ENCODE peak calls at places on chromosomes 2 and 18, in ten cellular contexts. G is dorsolateral prefrontal cortex, E is tibial nerve, L is heart left ventricle, Z is upper lobe of right lung, H is Panc1, B is body of pancreas, S is DND-41, Q is endothelial cell of umbilical vein, A is transverse colon. D is an unnamed sample. For H3K27me3, the result is how much of the 10 kb centered on the place peaks cover.

GRCh38 chr2:105237045-105237765 is 4.3 kb upstream of the GPR45 start:
- DNase-seq in L (no peak), Z (no peak), Q (peak), H (no peak), S (no peak), E (no peak), G (no peak), A (no peak), B (no peak), D (no peak)

GRCh38 chr2:98376996-98377395 is 30.7 kb downstream of the CNGA3 start:
- DNase-seq in S (no peak), Z (no peak), B (no peak), E (no peak), H (no peak), L (no peak), A (no peak), G (no peak), Q (no peak), D (no peak)

GRCh38 chr2:176675557-176676256 is 406.5 kb downstream of the MTX2 start:
- DNase-seq in A (no peak), B (no peak), S (no peak), E (no peak), G (no peak), Z (no peak), Q (no peak), L (no peak), H (no peak), D (no peak)

GRCh38 chr2:105919826-105920225 is 175.1 kb downstream of the NCK2 start:
- DNase-seq in E (no peak), G (no peak), Q (peak), S (peak), Z (no peak), H (no peak), A (peak), B (no peak), L (no peak), D (peak)

GRCh38 chr18:62066121-62066818 is 120.6 kb downstream of the PIGN start:
- DNase-seq in S (no peak), Z (no peak), A (no peak), Q (no peak), H (no peak), E (no peak), G (no peak), L (no peak), B (no peak), D (no peak)

GRCh38 chr2:12718662-12719399 is 2.1 kb downstream of the TRIB2 start:
- DNase-seq in L (no peak), H (no peak), A (no peak), E (no peak), S (peak), Q (peak), B (no peak), G (no peak), Z (no peak), D (peak)

GRCh38 chr2:128369126-128369555 is 50.5 kb upstream of the HS6ST1 start:
- DNase-seq in L (no peak), G (no peak), E (no peak), Q (no peak), A (no peak), H (no peak), S (no peak), B (no peak), Z (peak), D (no peak)

GRCh38 chr2:211899871-211900482 is 638.6 kb downstream of the ERBB4 start:
- DNase-seq in A (no peak), L (no peak), Q (peak), Z (no peak), H (no peak), E (no peak), B (no peak), G (no peak), S (no peak), D (no peak)

GRCh38 chr2:119483395-119483753 is 40.9 kb downstream of the SCTR start:
- DNase-seq in H (no peak), E (no peak), L (peak), G (peak), B (no peak), Q (no peak), S (no peak), A (no peak), Z (no peak), D (no peak)

GRCh38 chr2:8987413-8987812 is 16.1 kb downstream of the MBOAT2 start:
- DNase-seq in Z (no peak), Q (no peak), L (no peak), H (no peak), G (no peak), B (no peak), A (no peak), E (no peak), S (no peak), D (no peak)

GRCh38 chr18:7395566-7395965 is 164.7 kb downstream of the LRRC30 start:
- DNase-seq in E (no peak), L (no peak), B (no peak), Q (no peak), G (no peak), H (no peak), S (no peak), A (no peak), Z (no peak), D (no peak)

GRCh38 chr2:170815746-170816498 is 765 bp upstream of the GAD1 start:
- DNase-seq in H (no peak), B (peak), A (peak), Q (peak), S (peak), G (no peak), E (peak), L (peak), Z (peak), D (peak)

GRCh38 chr2:18701981-18702380 is 112.6 kb upstream of the NT5C1B start:
- DNase-seq in L (no peak), B (no peak), H (no peak), Q (no peak), G (no peak), S (no peak), A (no peak), Z (no peak), E (no peak), D (no peak)

GRCh38 chr2:203097735-203098134 is 83.1 kb downstream of the NBEAL1 start:
- DNase-seq in A (no peak), Z (no peak), H (no peak), L (no peak), B (no peak), S (no peak), Q (peak), E (no peak), G (no peak), D (no peak)

GRCh38 chr18:78542204-78542603 is 437.4 kb upstream of the SALL3 start:
- DNase-seq in Z (peak), S (no peak), Q (no peak), B (peak), E (peak), H (no peak), G (peak), A (peak), L (peak), D (no peak)

GRCh38 chr2:73295751-73296400 is 2.5 kb upstream of the EGR4 start:
- DNase-seq in Z (no peak), L (no peak), G (no peak), B (no peak), E (no peak), H (no peak), S (no peak), Q (no peak), A (no peak), D (no peak)

GRCh38 chr2:106789185-106789584 is 96.8 kb downstream of the ST6GAL2 start:
- DNase-seq in G (no peak), B (no peak), L (no peak), H (no peak), Q (no peak), A (no peak), Z (no peak), E (no peak), S (peak), D (no peak)

GRCh38 chr2:240566203-240567136 is 1.8 kb upstream of the RNPEPL1 start:
- DNase-seq in G (peak), E (peak), Q (peak), B (peak), S (peak), L (peak), H (no peak), A (peak), Z (peak), D (peak)

GRCh38 chr2:197236159-197236558 is 74.4 kb downstream of the ANKRD44 start:
- DNase-seq in E (no peak), S (no peak), G (no peak), Z (no peak), H (no peak), B (no peak), A (no peak), L (no peak), Q (no peak), D (no peak)

GRCh38 chr2:45874324-45874723 is 222.8 kb downstream of the PRKCE start:
- DNase-seq in H (no peak), S (no peak), A (peak), Z (no peak), G (peak), E (no peak), B (peak), Q (no peak), L (peak), D (no peak)

GRCh38 chr18:4589056-4589800 is 134.1 kb upstream of the DLGAP1 start:
- DNase-seq in H (no peak), B (no peak), L (no peak), E (no peak), A (no peak), G (no peak), Z (no peak), Q (no peak), S (no peak), D (no peak)

GRCh38 chr2:236090027-236090382 is 78.2 kb downstream of the GBX2 start:
- DNase-seq in H (no peak), A (no peak), E (no peak), S (peak), G (no peak), L (no peak), Z (no peak), Q (no peak), B (no peak), D (no peak)

GRCh38 chr18:39523281-39523680 is 1957.7 kb upstream of the CELF4 start:
- DNase-seq in S (no peak), Z (no peak), B (no peak), A (no peak), L (no peak), E (no peak), G (no peak), H (peak), Q (peak), D (no peak)

GRCh38 chr2:112938904-112939303 is 27.9 kb downstream of the IL37 start:
- DNase-seq in G (no peak), Q (no peak), B (peak), S (peak), L (no peak), Z (no peak), A (no peak), E (no peak), H (no peak), D (no peak)

DNA sequence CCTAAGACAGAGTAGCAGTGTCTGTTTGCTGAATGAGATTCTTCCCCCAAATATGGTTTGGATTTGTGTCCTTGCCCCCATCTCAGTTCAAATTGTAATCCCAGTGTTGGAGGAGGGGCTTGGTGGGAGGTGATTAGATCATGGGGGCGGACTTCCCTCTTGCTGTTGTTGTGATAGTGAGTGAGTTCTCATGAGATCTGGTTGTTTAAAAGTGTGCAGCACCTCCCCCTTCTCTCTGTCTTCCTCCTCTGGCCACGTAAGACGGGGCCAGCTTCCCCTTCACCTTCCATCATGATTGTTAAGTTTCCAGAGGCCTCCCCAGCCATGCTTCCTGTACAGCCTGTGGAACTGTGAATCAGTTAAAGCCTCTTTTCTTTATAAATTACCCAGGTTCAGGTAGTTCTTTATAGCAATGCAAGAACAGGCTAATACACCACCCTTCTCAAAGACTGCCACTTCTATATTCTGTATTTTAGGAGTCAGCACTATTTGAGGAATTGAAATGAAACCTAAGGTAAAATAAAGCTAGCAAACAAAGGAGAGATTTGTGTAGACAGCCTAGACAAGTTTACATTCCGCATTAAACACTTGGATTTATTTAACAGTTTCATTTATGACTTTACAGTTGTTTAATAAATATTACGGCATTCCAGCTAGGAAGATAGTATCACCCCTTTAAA is 21.6 kb downstream of the FBXO36 start:
- DNase-seq in L (no peak), E (no peak), Z (no peak), H (no peak), B (no peak), A (no peak), G (no peak), Q (no peak), S (no peak), D (no peak)
- H3K27ac ChIP-seq in L (no peak), E (no peak), Z (no peak), H (no peak), B (no peak), A (no peak), G (no peak), Q (no peak), S (no peak), D (no peak)

DNA sequence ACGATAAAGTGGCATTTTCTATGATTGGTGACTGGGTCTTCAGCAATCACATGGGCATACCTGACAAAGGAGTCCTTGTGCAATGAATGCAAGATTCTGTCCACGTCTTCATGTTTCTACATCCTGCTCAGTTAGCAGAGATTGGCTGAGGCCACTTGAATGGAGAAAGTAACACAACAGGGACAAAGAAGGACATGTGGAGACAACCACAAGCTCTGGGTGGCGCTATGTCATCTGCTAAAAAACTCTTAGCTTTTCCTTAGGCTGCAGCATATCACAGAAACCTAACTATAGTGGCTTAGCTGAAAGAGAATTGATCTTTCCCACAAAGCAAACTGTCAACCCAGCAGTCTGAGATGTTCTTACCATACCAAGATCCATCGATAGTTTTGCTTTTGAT is 1109.7 kb downstream of the SOCS6 start:
- DNase-seq in A (no peak), L (no peak), E (no peak), S (no peak), Q (peak), G (peak), H (no peak), B (peak), Z (no peak), D (no peak)
- TF ChIP-seq CTCF in A (no peak), L (no peak), E (no peak), S (peak), Q (peak), G (peak), H (peak), B (peak), Z (no peak), D (no peak)

DNA sequence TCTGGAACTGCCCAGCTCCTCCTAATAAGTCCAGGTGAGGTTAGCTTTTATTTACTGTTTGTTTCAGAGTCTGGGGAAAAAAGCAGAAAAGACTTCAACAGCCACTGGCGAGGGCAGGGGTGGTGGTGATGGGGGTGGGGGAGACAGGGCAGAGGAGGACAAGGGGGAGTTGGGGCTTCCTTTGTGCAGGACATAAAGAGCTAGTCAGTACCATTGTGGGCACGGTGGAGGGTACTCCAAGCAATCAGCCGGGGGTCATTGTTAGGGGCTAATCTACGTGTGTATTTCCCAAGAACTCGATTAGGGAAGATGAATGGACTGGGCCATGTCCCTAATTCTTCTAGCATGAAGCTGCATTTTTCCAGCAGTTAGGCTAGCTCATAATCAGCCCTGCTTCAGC is 2.8 kb upstream of the RAX start:
- DNase-seq in Q (no peak), H (no peak), L (no peak), A (no peak), B (no peak), Z (no peak), E (no peak), S (no peak), G (no peak), D (no peak)
- H3K27me3 ChIP-seq in Q (half or more), H (under half), L (half or more), A (half or more), B (under half), Z (half or more), E (half or more), S (under half), G (half or more), D (half or more)

GRCh38 chr2:101175991-101176390 is 24.8 kb upstream of the TBC1D8 start:
- DNase-seq in H (no peak), Z (no peak), G (no peak), A (no peak), B (peak), E (no peak), L (no peak), Q (no peak), S (no peak), D (no peak)
- H3K27ac ChIP-seq in H (no peak), Z (no peak), G (no peak), A (no peak), B (peak), E (no peak), L (no peak), Q (no peak), S (no peak), D (no peak)

GRCh38 chr2:125224188-125224587 is 1199.1 kb downstream of the CNTNAP5 start:
- DNase-seq in E (no peak), Z (peak), Q (no peak), A (no peak), B (no peak), H (no peak), L (no peak), G (no peak), S (no peak), D (no peak)

GRCh38 chr2:125227843-125228392 is 1202.8 kb downstream of the CNTNAP5 start:
- DNase-seq in B (no peak), Q (no peak), A (no peak), S (no peak), Z (no peak), H (no peak), G (no peak), L (no peak), E (no peak), D (no peak)

DNA sequence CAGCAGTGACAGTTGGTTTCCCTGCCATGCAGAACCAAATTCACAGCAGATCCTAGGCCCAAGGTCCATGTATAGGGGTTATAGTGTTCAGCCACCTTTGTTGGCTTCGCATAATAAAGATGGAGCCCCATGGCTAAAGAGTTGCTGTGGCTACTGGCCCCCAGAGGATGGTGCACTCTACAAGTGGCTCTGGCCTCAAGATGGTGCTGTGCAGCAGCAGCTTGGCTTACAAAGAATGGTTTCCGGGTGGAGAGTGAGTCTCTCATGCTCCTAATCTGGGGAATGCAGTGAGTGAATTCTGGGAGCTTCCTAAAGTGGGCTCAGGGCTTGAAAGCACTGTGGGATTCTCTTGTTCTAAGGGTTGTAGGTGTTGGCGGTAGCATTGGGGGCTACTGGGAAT is 1199.7 kb downstream of the CNTNAP5 start:
- DNase-seq in H (no peak), Q (no peak), S (no peak), B (no peak), E (no peak), G (no peak), A (no peak), L (no peak), Z (no peak), D (no peak)
- TF ChIP-seq CTCF in H (peak), Q (no peak), S (no peak), B (no peak), E (no peak), G (no peak), A (no peak), L (no peak), Z (no peak), D (no peak)

DNA sequence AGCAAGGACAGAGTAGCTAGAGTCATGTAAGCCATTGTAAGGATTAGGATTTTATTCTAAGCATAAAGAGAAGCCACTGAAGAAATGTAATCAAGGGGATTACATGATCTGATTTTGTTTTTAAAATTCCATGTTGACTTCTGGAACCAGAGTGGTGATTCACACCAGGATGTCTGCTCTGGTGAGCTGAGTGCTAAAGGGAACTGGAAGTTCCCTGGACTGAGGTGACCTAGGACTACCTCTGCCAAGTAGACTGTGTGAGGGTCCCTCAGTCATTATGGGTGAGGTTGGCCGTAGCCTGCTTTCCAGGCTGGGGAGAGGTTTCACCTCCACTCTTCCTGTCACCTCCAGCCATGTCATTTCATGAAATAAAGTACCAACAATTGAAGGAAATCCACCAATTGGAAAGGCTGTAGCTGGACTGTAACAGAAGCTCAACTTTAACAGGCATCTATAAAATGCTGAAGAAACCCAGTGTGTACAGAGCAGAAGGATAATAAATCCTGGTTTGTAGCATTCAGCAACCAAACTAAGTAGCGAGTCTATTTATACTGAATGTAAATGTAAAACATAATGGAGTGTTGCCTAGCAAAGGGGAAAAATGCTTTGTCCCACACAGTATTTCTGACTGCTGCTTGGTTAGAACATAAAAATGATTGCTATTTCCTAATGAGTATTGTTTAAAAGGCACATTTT is 507.4 kb upstream of the PKDCC start:
- DNase-seq in A (no peak), Z (no peak), H (no peak), G (no peak), L (no peak), S (no peak), Q (no peak), E (no peak), B (no peak), D (no peak)
- H3K27me3 ChIP-seq in A (under half), Z (under half), H (under half), G (under half), L (under half), S (under half), Q (under half), E (under half), B (under half), D (under half)

GRCh38 chr18:48707636-48708296 is 168.9 kb downstream of the CTIF start:
- DNase-seq in H (no peak), B (no peak), S (no peak), Z (no peak), E (no peak), Q (no peak), G (no peak), L (no peak), A (no peak), D (no peak)

GRCh38 chr18:48711651-48712486 is 173.0 kb downstream of the CTIF start:
- DNase-seq in E (no peak), A (peak), G (no peak), Z (no peak), S (no peak), Q (peak), L (peak), B (peak), H (peak), D (no peak)

GRCh38 chr18:48709371-48709770 is 170.5 kb downstream of the CTIF start:
- DNase-seq in E (no peak), H (no peak), L (peak), A (no peak), Q (peak), G (no peak), S (no peak), Z (no peak), B (no peak), D (no peak)

GRCh38 chr18:48706630-48707206 is 167.9 kb downstream of the CTIF start:
- DNase-seq in S (no peak), B (no peak), Z (no peak), E (no peak), H (no peak), G (no peak), Q (no peak), A (no peak), L (peak), D (no peak)

GRCh38 chr18:48708807-48709206 is 170.0 kb downstream of the CTIF start:
- DNase-seq in G (no peak), S (no peak), B (no peak), Q (no peak), A (no peak), H (no peak), E (no peak), L (peak), Z (no peak), D (no peak)
- H3K27ac ChIP-seq in G (no peak), S (no peak), B (no peak), Q (no peak), A (no peak), H (no peak), E (no peak), L (peak), Z (no peak), D (no peak)

D was measured in CD4-positive, alpha-beta T cell.